ENCODE peak calls at places on chromosomes 13 and 19, in nine cellular contexts. A is head of caudate nucleus, J is memory B cell, F is suprapubic skin, R is upper lobe of left lung, Q is T-helper 2 cell, S is hepatic stellate cell, D is activated T-cell treated with anti-CD3 and anti-CD28 coated beads for 1 hour, T is WTC11. U is an unnamed sample.

GRCh38 chr13:77417897-77418296 is 91.0 kb upstream of the MYCBP2 start:
- DNase-seq in A (no peak), J (no peak), F (no peak), R (no peak), Q (no peak), S (no peak), D (no peak), T (no peak), U (peak; percentile 11)

GRCh38 chr13:107421951-107422350 is 793.4 kb downstream of the LIG4 start:
- DNase-seq in A (no peak), J (no peak), F (no peak), R (no peak), Q (no peak), S (peak; percentile 7), D (no peak), T (no peak), U (peak; percentile 45)

GRCh38 chr13:97028441-97029299 is 34.4 kb upstream of the OXGR1 start:
- DNase-seq in A (peak; percentile 49), J (peak; percentile 29), F (peak; percentile 63), R (peak; percentile 30), Q (peak; percentile 18), S (peak; percentile 43), D (peak; percentile 17), T (peak; percentile 58), U (peak; percentile 44)

GRCh38 chr13:63308585-63308984 is 1892.9 kb upstream of the PCDH20 start:
- DNase-seq in A (no peak), J (no peak), F (no peak), R (no peak), Q (no peak), S (no peak), D (no peak), T (no peak), U (no peak)

GRCh38 chr19:17779281-17779930 is 15.5 kb upstream of the B3GNT3 start:
- DNase-seq in A (peak; percentile 33), J (no peak), F (no peak), R (no peak), Q (no peak), S (peak; percentile 26), D (no peak), T (peak; percentile 69), U (peak; percentile 46)

GRCh38 chr13:49455016-49455398 is 10.9 kb downstream of the SETDB2 start:
- DNase-seq in A (no peak), J (no peak), F (no peak), R (no peak), Q (no peak), S (no peak), D (no peak), T (no peak), U (no peak)

GRCh38 chr13:96141032-96141431 is 51.1 kb downstream of the HS6ST3 start:
- DNase-seq in A (no peak), J (no peak), F (no peak), R (no peak), Q (no peak), S (no peak), D (no peak), T (no peak), U (peak; percentile 57)

GRCh38 chr13:102517959-102518358 is 78.8 kb upstream of the TPP2 start:
- DNase-seq in A (no peak), J (no peak), F (no peak), R (no peak), Q (no peak), S (no peak), D (no peak), T (no peak), U (peak; percentile 2)

GRCh38 chr13:98729526-98730057 is 22.9 kb downstream of the SLC15A1 start:
- DNase-seq in A (no peak), J (no peak), F (no peak), R (no peak), Q (no peak), S (no peak), D (no peak), T (no peak), U (no peak)

GRCh38 chr13:47463726-47464125 is 537.3 kb downstream of the SUCLA2 start:
- DNase-seq in A (no peak), J (no peak), F (no peak), R (no peak), Q (no peak), S (no peak), D (no peak), T (peak; percentile 13), U (no peak)

GRCh38 chr19:18063463-18063862 is 23.3 kb downstream of the IL12RB1 start:
- DNase-seq in A (no peak), J (no peak), F (no peak), R (no peak), Q (peak; percentile 55), S (no peak), D (peak; percentile 33), T (no peak), U (no peak)

GRCh38 chr13:112732679-112733078 is 42.8 kb downstream of the ATP11A start:
- DNase-seq in A (no peak), J (no peak), F (no peak), R (no peak), Q (no peak), S (no peak), D (no peak), T (no peak), U (no peak)